ENCODE peak calls at places on chromosomes 3 and 15, in five cellular contexts. B is activated gamma-delta T cell treated with anti-CD3 and anti-CD28 coated beads, Interleukin-2, amount 50 U/mL, for 16 hours; V is NCI-H345; L is GM10248; S is Ammon's horn. F is an unnamed sample.

GRCh38 chr3:178434206-178434805 is 101.9 kb upstream of the KCNMB2 start:
- DNase-seq in B (no peak), V (no peak), L (no peak), S (peak), F (no peak)

GRCh38 chr3:169389211-169389924 is 274.1 kb downstream of the MECOM start:
- DNase-seq in B (no peak), V (no peak), L (no peak), S (no peak), F (no peak)

GRCh38 chr15:74425634-74426033 is 8.1 kb downstream of the SEMA7A start:
- DNase-seq in B (no peak), V (no peak), L (no peak), S (no peak), F (no peak)

GRCh38 chr3:170244566-170244965 is 22.3 kb downstream of the PRKCI start:
- DNase-seq in B (no peak), V (no peak), L (no peak), S (no peak), F (no peak)

GRCh38 chr3:18112976-18113766 is 312.0 kb downstream of the SATB1 start:
- DNase-seq in B (no peak), V (no peak), L (no peak), S (no peak), F (no peak)

GRCh38 chr3:130827486-130827885 is 66.4 kb upstream of the ATP2C1 start:
- DNase-seq in B (no peak), V (no peak), L (no peak), S (no peak), F (no peak)

GRCh38 chr3:15453501-15453900 is 26.1 kb downstream of the EAF1 start:
- DNase-seq in B (no peak), V (no peak), L (no peak), S (no peak), F (no peak)

GRCh38 chr3:71723452-71724170 is 1.6 kb downstream of the EIF4E3 start:
- DNase-seq in B (peak), V (no peak), L (peak), S (no peak), F (peak)

GRCh38 chr3:194730369-194730768 is 44.7 kb downstream of the FAM43A start:
- DNase-seq in B (no peak), V (peak), L (no peak), S (no peak), F (no peak)

GRCh38 chr3:69861556-69861955 is 122.3 kb downstream of the MITF start:
- DNase-seq in B (no peak), V (no peak), L (no peak), S (no peak), F (no peak)

GRCh38 chr3:166420071-166420470 is 582.8 kb upstream of the BCHE start:
- DNase-seq in B (no peak), V (no peak), L (no peak), S (no peak), F (no peak)

GRCh38 chr3:52552089-52552488 is 15.7 kb downstream of the UQCC5 start:
- DNase-seq in B (no peak), V (no peak), L (no peak), S (no peak), F (no peak)

GRCh38 chr3:104909721-104910120 is 457.0 kb upstream of the ALCAM start:
- DNase-seq in B (no peak), V (peak), L (no peak), S (no peak), F (no peak)

GRCh38 chr3:8864570-8865350 is 95.3 kb upstream of the OXTR start:
- DNase-seq in B (no peak), V (no peak), L (no peak), S (no peak), F (no peak)

GRCh38 chr15:61038910-61039309 is 190.2 kb downstream of the RORA start:
- DNase-seq in B (no peak), V (no peak), L (no peak), S (no peak), F (no peak)

F was measured in GM13976.